ENCODE peak calls at places on chromosomes 6 and 20, in six cellular contexts. V is CD8-positive, alpha-beta T cell; U is HepG2; A is heart right ventricle; F is adrenal gland; N is GM23338. B is an unnamed sample.

GRCh38 chr6:147218797-147219196 is 14.6 kb downstream of the STXBP5 start:
- DNase-seq in F (no peak), U (no peak), A (no peak), V (no peak), N (no peak), B (no peak)

GRCh38 chr20:55159230-55159629 is 683.8 kb downstream of the DOK5 start:
- DNase-seq in A (no peak), F (no peak), U (no peak), V (no peak), N (no peak), B (no peak)

GRCh38 chr6:158384671-158385110 is 72.4 kb downstream of the TULP4 start:
- DNase-seq in V (no peak), N (no peak), F (no peak), A (no peak), U (no peak), B (no peak)

GRCh38 chr20:61434361-61434781 is 182.3 kb downstream of the CDH4 start:
- DNase-seq in U (no peak), V (no peak), N (no peak), F (no peak), A (no peak), B (no peak)

GRCh38 chr20:3755269-3755668 is 12.3 kb downstream of the ADISSP start:
- DNase-seq in U (no peak), V (no peak), A (no peak), F (no peak), N (no peak), B (no peak)

GRCh38 chr20:6806291-6806690 is 38.8 kb downstream of the BMP2 start:
- DNase-seq in A (no peak), N (no peak), V (no peak), U (no peak), F (no peak), B (no peak)

GRCh38 chr6:108565893-108566292 is 5.2 kb downstream of the FOXO3 start:
- DNase-seq in N (no peak), U (peak), F (peak), A (no peak), V (no peak), B (peak)

GRCh38 chr6:127464881-127465459 is 5.8 kb upstream of the KIAA0408 start:
- DNase-seq in N (peak), U (peak), F (peak), A (peak), V (peak), B (peak)

GRCh38 chr6:142406131-142406530 is 104.3 kb downstream of the ADGRG6 start:
- DNase-seq in F (no peak), N (no peak), A (no peak), V (no peak), U (peak), B (no peak)

GRCh38 chr6:41097467-41098090 is 24.8 kb downstream of the NFYA start:
- DNase-seq in U (no peak), A (no peak), F (no peak), N (no peak), V (no peak), B (no peak)

GRCh38 chr20:32316667-32317066 is 39.2 kb downstream of the KIF3B start:
- DNase-seq in A (no peak), V (no peak), U (no peak), F (no peak), N (no peak), B (no peak)

GRCh38 chr20:32534661-32535240 is 50.4 kb downstream of the NOL4L start:
- DNase-seq in A (no peak), U (no peak), N (peak), F (no peak), V (peak), B (no peak)

GRCh38 chr6:31907158-31907813 is 5.4 kb upstream of the ZBTB12 start:
- DNase-seq in F (no peak), A (no peak), V (no peak), N (no peak), U (peak), B (no peak)

GRCh38 chr6:168039849-168040248 is 39.2 kb downstream of the FRMD1 start:
- DNase-seq in V (no peak), N (no peak), U (no peak), A (no peak), F (no peak), B (no peak)

GRCh38 chr6:150036081-150036480 is 10.7 kb upstream of the RAET1L start:
- DNase-seq in V (no peak), N (no peak), U (no peak), F (peak), A (no peak), B (no peak)

GRCh38 chr20:23937303-23938117 is 51.1 kb downstream of the GGTLC1 start:
- DNase-seq in U (peak), A (peak), F (peak), N (peak), V (peak), B (peak)

GRCh38 chr6:119273799-119274595 is 75.6 kb downstream of the MAN1A1 start:
- DNase-seq in V (no peak), U (no peak), N (no peak), F (no peak), A (no peak), B (peak)

DNA sequence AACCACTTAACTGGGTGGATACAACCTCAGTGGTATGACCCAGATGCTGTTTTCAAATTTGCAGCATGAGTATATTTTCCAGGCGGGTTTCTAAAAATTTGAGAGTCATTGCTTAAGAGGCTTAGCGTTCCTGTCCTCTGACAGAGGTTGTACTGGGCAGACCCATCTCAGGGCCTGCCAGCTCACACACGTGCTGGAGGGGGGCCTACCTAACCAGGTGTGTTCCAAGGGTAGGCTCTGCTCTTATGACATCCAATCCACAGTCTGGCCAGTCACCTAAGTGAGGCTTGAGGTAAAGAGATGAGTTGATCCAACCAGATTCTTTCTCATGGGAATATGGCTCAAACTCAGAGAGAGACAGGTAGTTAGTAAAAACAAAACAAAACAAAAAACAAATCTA is 1.3 kb downstream of the LYRM4 start:
- DNase-seq in N (no peak), A (no peak), F (no peak), U (no peak), V (no peak), B (no peak)
- H3K4me3 ChIP-seq in N (peak), A (peak), F (no peak), U (peak), V (no peak), B (peak)

DNA sequence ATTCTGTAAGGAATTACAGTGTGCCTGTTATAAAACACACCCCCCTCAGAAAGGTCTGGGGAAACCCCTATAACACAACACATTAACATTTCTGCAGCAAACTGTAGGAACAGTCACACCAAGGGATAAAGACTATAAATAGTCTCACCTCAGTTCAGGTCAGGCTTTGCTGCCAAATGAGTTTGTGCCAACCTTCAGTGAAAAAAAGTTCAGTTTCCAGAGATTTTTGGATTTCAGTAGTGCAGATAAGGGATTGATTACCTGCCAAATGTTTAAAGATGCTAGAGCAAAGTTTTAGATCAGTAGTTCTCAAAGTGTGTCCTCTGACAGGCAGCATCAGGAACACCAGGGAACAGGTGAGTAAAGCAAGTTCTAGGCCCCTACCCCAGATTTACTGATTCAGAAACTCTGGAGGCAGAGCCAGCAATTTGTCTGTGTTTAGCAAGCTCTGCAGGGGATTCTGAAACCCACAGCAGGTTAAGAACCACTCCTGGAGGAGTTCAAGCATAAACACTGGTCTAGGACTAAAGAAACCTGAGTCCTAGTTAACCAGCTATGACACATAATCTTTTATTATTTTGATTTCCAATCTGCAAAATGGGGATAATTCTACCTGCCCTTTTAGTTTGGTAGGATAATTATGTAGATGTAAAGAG is 111.0 kb downstream of the RCAN2 start:
- DNase-seq in N (no peak), V (no peak), A (no peak), F (no peak), U (no peak), B (no peak)
- H3K27ac ChIP-seq in N (no peak), V (no peak), A (no peak), F (no peak), U (no peak), B (no peak)

GRCh38 chr6:34132486-34133185 is 13.3 kb downstream of the GRM4 start:
- DNase-seq in V (peak), F (no peak), U (peak), N (peak), A (no peak), B (no peak)
- H3K4me3 ChIP-seq in V (no peak), F (no peak), U (no peak), N (peak), A (no peak), B (no peak)

GRCh38 chr6:138485005-138485545 is 14.2 kb downstream of the NHSL1 start:
- DNase-seq in U (no peak), F (no peak), N (peak), V (no peak), A (no peak), B (no peak)
- H3K27ac ChIP-seq in U (no peak), F (no peak), N (peak), V (no peak), A (peak), B (no peak)

B was measured in PC-9.